ENCODE peak calls at places on chromosomes 12 and 14, in seven cellular contexts. A, J, S, K, Z, P and Y are unnamed samples.

GRCh38 chr14:43539210-43539609 is 967.9 kb downstream of the FSCB start:
- DNase-seq in J (no peak), S (peak; percentile 59), K (no peak), Z (no peak), P (no peak), A (peak; percentile 40), Y (no peak)

GRCh38 chr12:85076688-85077430 is 40.7 kb downstream of the LRRIQ1 start:
- DNase-seq in A (no peak), Z (no peak), K (no peak), S (peak; percentile 77), P (no peak), J (no peak), Y (no peak)

GRCh38 chr12:55915481-55915856 is 12.2 kb downstream of the PYM1 start:
- DNase-seq in P (no peak), J (no peak), Z (no peak), A (no peak), S (no peak), K (no peak), Y (no peak)

GRCh38 chr14:30621354-30621953 is 665 bp upstream of the SCFD1 start:
- DNase-seq in J (no peak), S (peak; percentile 7), K (peak; percentile 34), P (no peak), Z (peak; percentile 60), A (peak; percentile 51), Y (peak; percentile 39)

GRCh38 chr14:38522724-38523123 is 266.8 kb upstream of the CLEC14A start:
- DNase-seq in J (no peak), Z (no peak), A (no peak), S (no peak), P (no peak), K (no peak), Y (no peak)

GRCh38 chr14:100106661-100107112 is 41.5 kb downstream of the EVL start:
- DNase-seq in S (no peak), J (no peak), A (no peak), K (no peak), P (peak; percentile 51), Z (no peak), Y (no peak)

GRCh38 chr14:88551936-88552565 is 2.8 kb downstream of the PTPN21 start:
- DNase-seq in J (no peak), Z (peak; percentile 57), P (no peak), K (no peak), S (peak; percentile 43), A (no peak), Y (no peak)

GRCh38 chr12:52198454-52199215 is 6.8 kb upstream of the KRT80 start:
- DNase-seq in J (no peak), S (no peak), K (no peak), P (peak; percentile 74), Z (no peak), A (no peak), Y (no peak)

GRCh38 chr12:6552140-6552551 is 3.7 kb downstream of the IFFO1 start:
- DNase-seq in A (no peak), Z (no peak), J (no peak), K (no peak), S (no peak), P (no peak), Y (no peak)

GRCh38 chr12:112963227-112963861 is 15.0 kb upstream of the OAS2 start:
- DNase-seq in A (no peak), P (no peak), Z (no peak), K (no peak), S (peak; percentile 23), J (no peak), Y (no peak)

GRCh38 chr14:36768638-36769337 is 107.1 kb downstream of the PAX9 start:
- DNase-seq in Z (no peak), S (no peak), K (no peak), P (no peak), A (no peak), J (no peak), Y (no peak)

GRCh38 chr12:32944195-32944594 is 47.6 kb upstream of the PKP2 start:
- DNase-seq in A (no peak), Z (no peak), P (no peak), J (no peak), S (no peak), K (no peak), Y (no peak)

GRCh38 chr12:120999191-121000120 is 16.8 kb downstream of the C12orf43 start:
- DNase-seq in A (no peak), K (no peak), Z (no peak), P (no peak), S (peak; percentile 10), J (no peak), Y (no peak)

GRCh38 chr12:115216300-115216699 is 532.3 kb upstream of the TBX3 start:
- DNase-seq in J (no peak), P (no peak), A (no peak), K (no peak), S (no peak), Z (no peak), Y (no peak)

GRCh38 chr12:6700646-6701051 is at the start of gene PIANP:
- DNase-seq in P (peak; percentile 73), Z (peak; percentile 57), K (peak; percentile 48), S (peak; percentile 74), A (peak; percentile 32), J (no peak), Y (no peak)

GRCh38 chr14:68665116-68665515 is 127.8 kb downstream of the ZFP36L1 start:
- DNase-seq in S (no peak), P (no peak), J (no peak), Z (no peak), K (no peak), A (no peak), Y (no peak)

GRCh38 chr12:120257041-120257821 is 8.3 kb downstream of the PXN start:
- DNase-seq in P (peak; percentile 82), K (no peak), J (no peak), Z (no peak), A (no peak), S (no peak), Y (no peak)

GRCh38 chr12:107565551-107565950 is 120.0 kb upstream of the PWP1 start:
- DNase-seq in K (no peak), A (no peak), J (no peak), S (no peak), Z (no peak), P (no peak), Y (no peak)

GRCh38 chr12:16602412-16602811 is 3.5 kb downstream of the LMO3 start:
- DNase-seq in Z (no peak), K (no peak), S (peak; percentile 20), J (no peak), P (no peak), A (no peak), Y (no peak)

GRCh38 chr12:115341442-115341841 is 657.5 kb upstream of the TBX3 start:
- DNase-seq in K (peak; percentile 59), J (peak; percentile 77), S (no peak), P (peak; percentile 79), A (peak; percentile 59), Z (no peak), Y (peak; percentile 71)

GRCh38 chr12:116880817-116881324 is 370 bp downstream of the HRK start:
- DNase-seq in Z (no peak), P (peak; percentile 73), S (peak; percentile 75), J (no peak), K (peak; percentile 24), A (peak; percentile 54), Y (peak; percentile 38)

GRCh38 chr12:67929373-67929772 is 59.9 kb upstream of the IFNG-AS1 start:
- DNase-seq in A (no peak), P (no peak), S (no peak), Z (no peak), K (no peak), J (no peak), Y (no peak)

GRCh38 chr14:104217486-104218360 is 79.3 kb downstream of the KIF26A start:
- DNase-seq in K (no peak), Z (peak; percentile 29), A (no peak), P (peak; percentile 51), J (no peak), S (no peak), Y (no peak)

GRCh38 chr12:13387074-13387473 is 190.5 kb downstream of the EMP1 start:
- DNase-seq in K (no peak), Z (no peak), J (no peak), S (no peak), P (no peak), A (peak; percentile 40), Y (peak; percentile 65)

GRCh38 chr14:61653507-61653906 is 41.8 kb upstream of the HIF1A start:
- DNase-seq in S (no peak), A (no peak), K (no peak), J (no peak), Z (no peak), P (peak; percentile 66), Y (no peak)

GRCh38 chr12:110224379-110225304 is 56.4 kb upstream of the ATP2A2 start:
- DNase-seq in S (no peak), A (peak; percentile 31), J (no peak), P (no peak), K (no peak), Z (no peak), Y (no peak)
- TF ChIP-seq CTCF in S (peak; percentile 35), A (peak; percentile 34), J (peak; percentile 33), P (peak; percentile 37), K (peak; percentile 53), Z (peak; percentile 32), Y (peak; percentile 38)

DNA sequence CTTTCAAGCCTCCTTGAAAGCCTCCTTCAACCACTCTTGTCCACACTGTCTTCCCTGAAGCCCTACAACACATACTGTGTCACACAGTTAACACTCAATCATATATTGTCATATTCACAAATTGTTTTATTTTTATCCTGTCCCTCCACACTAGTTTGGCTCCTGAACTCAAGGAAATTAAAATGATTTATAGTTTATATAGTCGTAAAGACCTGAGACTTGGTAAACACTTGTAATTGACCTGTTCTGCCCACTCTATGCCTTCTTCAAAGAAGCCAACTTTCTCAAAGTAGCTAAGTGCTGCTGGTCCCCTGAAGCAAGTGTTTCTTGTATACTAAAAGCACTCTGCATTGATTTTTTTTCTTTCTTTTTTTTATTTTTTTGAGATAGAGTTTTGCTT is 15.6 kb upstream of the NEK9 start:
- DNase-seq in S (no peak), J (no peak), A (no peak), P (no peak), K (no peak), Z (no peak), Y (no peak)
- H3K4me1 ChIP-seq in S (peaks cover 6% of the 10 kb centered on the region), J (peaks cover 4% of the 10 kb centered on the region), A (peaks cover 22% of the 10 kb centered on the region), P (peaks cover 10% of the 10 kb centered on the region), K (peaks cover 25% of the 10 kb centered on the region), Z (no peaks in the 10 kb centered on the region), Y (peaks cover 9% of the 10 kb centered on the region)

DNA sequence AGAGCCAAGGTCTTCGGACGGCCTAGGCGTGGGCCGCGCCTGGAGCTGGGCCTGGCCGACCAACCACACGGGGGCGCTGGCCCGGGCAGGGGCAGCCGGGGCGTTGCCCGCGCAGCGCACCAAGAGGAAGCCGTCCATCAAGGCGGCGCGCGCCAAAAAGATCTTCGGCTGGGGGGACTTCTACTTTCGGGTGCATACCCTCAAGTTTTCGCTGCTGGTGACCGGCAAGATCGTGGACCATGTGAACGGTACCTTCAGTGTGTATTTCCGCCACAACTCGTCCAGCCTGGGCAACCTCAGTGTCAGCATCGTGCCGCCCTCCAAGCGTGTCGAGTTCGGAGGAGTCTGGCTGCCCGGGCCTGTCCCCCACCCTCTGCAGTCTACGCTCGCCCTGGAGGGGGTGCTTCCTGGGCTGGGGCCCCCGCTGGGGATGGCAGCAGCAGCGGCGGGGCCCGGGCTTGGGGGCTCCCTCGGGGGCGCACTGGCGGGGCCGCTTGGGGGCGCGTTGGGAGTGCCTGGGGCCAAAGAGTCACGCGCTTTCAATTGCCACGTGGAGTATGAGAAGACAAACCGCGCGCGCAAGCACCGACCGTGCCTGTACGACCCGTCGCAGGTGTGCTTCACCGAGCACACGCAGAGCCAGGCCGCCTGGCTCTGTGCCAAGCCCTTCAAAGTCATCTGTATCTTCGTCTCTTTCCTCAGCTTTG is 4.4 kb upstream of the SHMT2 start:
- DNase-seq in S (peak; percentile 81), P (no peak), Z (peak; percentile 79), J (no peak), K (peak; percentile 69), A (peak; percentile 69), Y (peak; percentile 67)
- TF ChIP-seq CTCF in S (peak; percentile 86), P (peak; percentile 45), Z (peak; percentile 63), J (peak; percentile 40), K (peak; percentile 74), A (peak; percentile 84), Y (peak; percentile 81)

GRCh38 chr12:64840949-64841717 is 16.7 kb downstream of the TBC1D30 start:
- DNase-seq in A (peak; percentile 35), J (no peak), Z (peak; percentile 68), S (no peak), P (no peak), K (peak; percentile 53), Y (peak; percentile 42)
- H3K4me1 ChIP-seq in A (peaks cover 7% of the 10 kb centered on the region), J (no peaks in the 10 kb centered on the region), Z (no peaks in the 10 kb centered on the region), S (no peaks in the 10 kb centered on the region), P (no peaks in the 10 kb centered on the region), K (peaks cover 24% of the 10 kb centered on the region), Y (no peaks in the 10 kb centered on the region)